ENCODE peak calls at places on chromosomes 11 and 22, in eight cellular contexts. L, U, G, Q, M, C, N and A are unnamed samples.

GRCh38 chr11:7536102-7536501 is 22.3 kb downstream of the PPFIBP2 start:
- DNase-seq in L (no peak), U (no peak), G (no peak), Q (no peak), M (no peak), C (no peak), N (no peak), A (peak; percentile 9)

GRCh38 chr11:110217478-110217877 is 78.9 kb downstream of the RDX start:
- DNase-seq in L (no peak), U (no peak), G (no peak), Q (no peak), M (no peak), C (no peak), N (no peak), A (no peak)

GRCh38 chr11:2583605-2583958 is 116.2 kb downstream of the KCNQ1OT1 start:
- DNase-seq in L (no peak), U (no peak), G (no peak), Q (peak; percentile 58), M (peak; percentile 9), C (no peak), N (no peak), A (no peak)

GRCh38 chr11:63874511-63874910 is 35.6 kb downstream of the MARK2 start:
- DNase-seq in L (no peak), U (no peak), G (no peak), Q (no peak), M (no peak), C (no peak), N (no peak), A (no peak)

GRCh38 chr11:17314904-17315426 is 36.6 kb upstream of the NCR3LG1 start:
- DNase-seq in L (no peak), U (no peak), G (no peak), Q (no peak), M (no peak), C (no peak), N (no peak), A (no peak)

GRCh38 chr11:3995949-3996554 is 98.5 kb upstream of the RRM1 start:
- DNase-seq in L (no peak), U (no peak), G (no peak), Q (no peak), M (no peak), C (peak; percentile 72), N (no peak), A (no peak)

GRCh38 chr22:45009881-45010531 is at the start of gene PHF21B:
- DNase-seq in L (peak; percentile 50), U (no peak), G (no peak), Q (peak; percentile 73), M (peak; percentile 83), C (no peak), N (peak; percentile 82), A (peak; percentile 51)

GRCh38 chr11:71995726-71996291 is 2.9 kb upstream of the IL18BP start:
- DNase-seq in L (no peak), U (no peak), G (no peak), Q (no peak), M (no peak), C (no peak), N (no peak), A (no peak)

GRCh38 chr11:121654506-121655480 is 202.0 kb upstream of the SORL1-AS1 start:
- DNase-seq in L (no peak), U (no peak), G (no peak), Q (no peak), M (no peak), C (peak; percentile 83), N (peak; percentile 30), A (no peak)

GRCh38 chr22:22398530-22399327 is 109.8 kb downstream of the ZNF280B start:
- DNase-seq in L (no peak), U (no peak), G (no peak), Q (no peak), M (no peak), C (no peak), N (no peak), A (no peak)

GRCh38 chr22:22401381-22401780 is 107.2 kb downstream of the ZNF280B start:
- DNase-seq in L (no peak), U (no peak), G (no peak), Q (no peak), M (no peak), C (no peak), N (no peak), A (no peak)

GRCh38 chr22:22400964-22401363 is 107.6 kb downstream of the ZNF280B start:
- DNase-seq in L (no peak), U (no peak), G (no peak), Q (no peak), M (no peak), C (no peak), N (no peak), A (no peak)

GRCh38 chr22:22397875-22398524 is 110.5 kb downstream of the ZNF280B start:
- DNase-seq in L (no peak), U (no peak), G (no peak), Q (no peak), M (no peak), C (no peak), N (no peak), A (no peak)

GRCh38 chr22:22400099-22400498 is 108.4 kb downstream of the ZNF280B start:
- DNase-seq in L (no peak), U (no peak), G (no peak), Q (no peak), M (no peak), C (no peak), N (no peak), A (no peak)
- TF ChIP-seq CTCF in L (no peak), U (no peak), G (no peak), Q (no peak), M (peak; percentile 16), C (no peak), N (no peak), A (no peak)

DNA sequence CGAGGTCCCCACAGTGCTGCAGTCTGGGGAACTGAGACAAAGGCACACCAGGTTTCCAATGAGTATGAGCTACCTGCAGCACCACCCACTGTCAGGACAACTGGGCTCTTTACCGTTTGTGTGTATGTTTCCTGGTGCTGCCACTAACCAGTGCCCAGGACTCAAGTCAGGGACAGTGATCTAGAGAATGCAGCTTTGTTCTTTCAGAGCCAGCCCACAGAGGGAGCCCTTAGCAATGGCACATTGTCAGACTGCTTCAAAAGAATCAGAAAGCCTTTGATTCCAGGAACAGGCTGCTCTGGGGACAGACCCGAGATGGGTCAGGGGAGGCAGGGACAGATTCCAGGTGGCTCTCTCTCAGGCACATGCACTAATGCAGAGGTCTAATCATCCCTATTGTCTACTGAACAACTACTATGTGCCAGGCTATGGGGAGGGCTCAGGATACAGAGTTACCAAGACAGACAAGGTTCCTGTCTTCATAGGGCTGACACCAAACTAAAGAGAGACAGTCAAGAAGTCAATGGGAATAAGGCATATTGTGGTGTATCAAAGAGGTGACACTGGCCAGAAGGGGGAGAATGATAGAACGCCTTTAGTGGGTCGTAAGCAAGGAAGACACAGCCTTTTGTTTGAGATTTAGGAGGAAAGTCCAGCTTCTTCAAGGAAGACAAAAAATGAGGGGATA is 103.7 kb downstream of the VPREB1 start:
- DNase-seq in L (no peak), U (no peak), G (no peak), Q (no peak), M (no peak), C (peak; percentile 12), N (no peak), A (no peak)
- TF ChIP-seq CTCF in L (no peak), U (no peak), G (no peak), Q (no peak), M (peak; percentile 36), C (peak; percentile 35), N (peak; percentile 20), A (no peak)

GRCh38 chr22:42073568-42074152 is 388 bp upstream of the PHETA2 start:
- DNase-seq in L (no peak), U (no peak), G (no peak), Q (no peak), M (no peak), C (no peak), N (no peak), A (no peak)

GRCh38 chr22:42074846-42075245 is 798 bp downstream of the PHETA2 start:
- DNase-seq in L (no peak), U (no peak), G (no peak), Q (no peak), M (no peak), C (no peak), N (no peak), A (no peak)

GRCh38 chr22:42075277-42075676 is 1.2 kb downstream of the PHETA2 start:
- DNase-seq in L (no peak), U (no peak), G (no peak), Q (no peak), M (no peak), C (no peak), N (no peak), A (no peak)

GRCh38 chr22:42072606-42073330 is 1.3 kb upstream of the PHETA2 start:
- DNase-seq in L (no peak), U (no peak), G (no peak), Q (no peak), M (no peak), C (no peak), N (no peak), A (peak; percentile 26)

DNA sequence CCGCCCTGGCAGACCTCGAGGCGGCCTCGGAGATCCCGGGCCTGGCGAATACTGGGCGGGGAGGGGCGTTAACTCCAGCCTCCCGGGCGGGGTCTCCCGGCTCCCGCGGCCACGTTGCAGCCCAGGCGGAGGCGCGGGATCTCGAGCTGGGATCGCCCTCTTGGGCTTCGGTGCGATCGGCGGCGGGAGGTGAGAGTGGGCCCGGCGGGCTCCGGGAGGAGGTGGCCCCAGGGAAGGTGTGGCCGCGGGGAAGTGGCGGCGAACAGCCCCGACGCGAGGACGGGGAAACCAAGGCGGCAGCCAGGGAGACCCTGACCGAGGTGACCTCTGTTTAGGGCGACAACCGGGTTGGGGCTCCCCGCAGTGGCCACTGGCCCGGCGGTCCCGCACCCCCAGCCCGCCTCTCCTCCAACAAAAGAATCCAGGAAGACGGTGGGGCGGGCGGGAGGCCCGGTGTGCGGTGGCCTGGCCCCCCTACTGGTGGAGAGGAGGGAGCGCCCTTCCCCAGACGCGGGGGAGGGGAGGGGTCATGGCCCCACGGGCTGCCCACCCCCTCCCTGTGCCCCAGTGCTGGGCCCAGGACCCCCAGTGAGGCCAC is at the start of gene PHETA2:
- DNase-seq in L (peak; percentile 55), U (peak; percentile 42), G (peak; percentile 85), Q (peak; percentile 88), M (no peak), C (no peak), N (peak; percentile 58), A (peak; percentile 63)
- TF ChIP-seq CTCF in L (peak; percentile 28), U (peak; percentile 69), G (peak; percentile 53), Q (no peak), M (peak; percentile 52), C (no peak), N (peak; percentile 58), A (peak; percentile 57)

GRCh38 chr22:49028111-49028510 is 799.6 kb downstream of the BRD1 start:
- DNase-seq in L (no peak), U (no peak), G (no peak), Q (no peak), M (no peak), C (no peak), N (no peak), A (no peak)

GRCh38 chr22:49027122-49027670 is 800.5 kb downstream of the BRD1 start:
- DNase-seq in L (no peak), U (no peak), G (no peak), Q (no peak), M (no peak), C (no peak), N (no peak), A (no peak)

GRCh38 chr22:49024775-49025440 is 802.8 kb downstream of the BRD1 start:
- DNase-seq in L (no peak), U (no peak), G (peak; percentile 52), Q (peak; percentile 55), M (no peak), C (no peak), N (no peak), A (no peak)

GRCh38 chr22:49025791-49026475 is 801.7 kb downstream of the BRD1 start:
- DNase-seq in L (no peak), U (no peak), G (peak; percentile 53), Q (peak; percentile 65), M (no peak), C (no peak), N (no peak), A (no peak)

GRCh38 chr22:49026476-49027121 is 801.1 kb downstream of the BRD1 start:
- DNase-seq in L (no peak), U (no peak), G (no peak), Q (no peak), M (no peak), C (no peak), N (no peak), A (peak; percentile 10)
- TF ChIP-seq CTCF in L (no peak), U (no peak), G (no peak), Q (no peak), M (no peak), C (no peak), N (peak; percentile 14), A (no peak)